ENCODE peak calls at places on chromosome 20, in ten cellular contexts. One of them, this sample, is unnamed.

GRCh38 chr20:400451-401275 is 7.4 kb upstream of the RBCK1 start:
- DNase-seq in cardiac fibroblast: no peak
- DNase-seq in dorsolateral prefrontal cortex: no peak
- DNase-seq in A673: no peak
- DNase-seq in tibial artery: no peak
- DNase-seq in foreskin fibroblast: peak; percentile 37
- DNase-seq in cardiac muscle cell: no peak
- DNase-seq in PC-3: no peak
- DNase-seq in mammary epithelial cell: peak; percentile 68
- DNase-seq in upper lobe of left lung: no peak
- DNase-seq in this sample: no peak

GRCh38 chr20:10511507-10512231 is 76.6 kb downstream of the SLX4IP start:
- DNase-seq in cardiac fibroblast: peak; percentile 96
- DNase-seq in dorsolateral prefrontal cortex: peak; percentile 65
- DNase-seq in A673: peak; percentile 92
- DNase-seq in tibial artery: peak; percentile 95
- DNase-seq in foreskin fibroblast: peak; percentile 99
- DNase-seq in cardiac muscle cell: peak; percentile 58
- DNase-seq in PC-3: peak; percentile 98
- DNase-seq in mammary epithelial cell: peak; percentile 98
- DNase-seq in upper lobe of left lung: no peak
- DNase-seq in this sample: peak; percentile 93

GRCh38 chr20:15637971-15638754 is 935.1 kb downstream of the KIF16B start:
- DNase-seq in cardiac fibroblast: no peak
- DNase-seq in dorsolateral prefrontal cortex: no peak
- DNase-seq in A673: no peak
- DNase-seq in tibial artery: no peak
- DNase-seq in foreskin fibroblast: no peak
- DNase-seq in cardiac muscle cell: peak; percentile 5
- DNase-seq in PC-3: peak; percentile 37
- DNase-seq in mammary epithelial cell: no peak
- DNase-seq in upper lobe of left lung: no peak
- DNase-seq in this sample: no peak

GRCh38 chr20:14518648-14519047 is 181.2 kb upstream of the FLRT3 start:
- DNase-seq in cardiac fibroblast: no peak
- DNase-seq in dorsolateral prefrontal cortex: no peak
- DNase-seq in A673: no peak
- DNase-seq in tibial artery: no peak
- DNase-seq in foreskin fibroblast: no peak
- DNase-seq in cardiac muscle cell: no peak
- DNase-seq in PC-3: no peak
- DNase-seq in mammary epithelial cell: no peak
- DNase-seq in upper lobe of left lung: no peak
- DNase-seq in this sample: no peak

GRCh38 chr20:46635514-46636091 is 15.7 kb downstream of the SLC13A3 start:
- DNase-seq in cardiac fibroblast: peak; percentile 6
- DNase-seq in dorsolateral prefrontal cortex: no peak
- DNase-seq in A673: no peak
- DNase-seq in tibial artery: no peak
- DNase-seq in foreskin fibroblast: no peak
- DNase-seq in cardiac muscle cell: no peak
- DNase-seq in PC-3: no peak
- DNase-seq in mammary epithelial cell: peak; percentile 15
- DNase-seq in upper lobe of left lung: no peak
- DNase-seq in this sample: no peak

GRCh38 chr20:61044499-61044898 is 207.6 kb upstream of the CDH4 start:
- DNase-seq in cardiac fibroblast: no peak
- DNase-seq in dorsolateral prefrontal cortex: no peak
- DNase-seq in A673: peak; percentile 8
- DNase-seq in tibial artery: peak; percentile 19
- DNase-seq in foreskin fibroblast: no peak
- DNase-seq in cardiac muscle cell: no peak
- DNase-seq in PC-3: no peak
- DNase-seq in mammary epithelial cell: no peak
- DNase-seq in upper lobe of left lung: no peak
- DNase-seq in this sample: no peak

GRCh38 chr20:53884859-53885654 is 185.3 kb downstream of the BCAS1 start:
- DNase-seq in cardiac fibroblast: no peak
- DNase-seq in dorsolateral prefrontal cortex: no peak
- DNase-seq in A673: no peak
- DNase-seq in tibial artery: no peak
- DNase-seq in foreskin fibroblast: no peak
- DNase-seq in cardiac muscle cell: no peak
- DNase-seq in PC-3: peak; percentile 92
- DNase-seq in mammary epithelial cell: no peak
- DNase-seq in upper lobe of left lung: no peak
- DNase-seq in this sample: no peak

GRCh38 chr20:36861625-36861874 is 14.4 kb upstream of the TLDC2 start:
- DNase-seq in cardiac fibroblast: no peak
- DNase-seq in dorsolateral prefrontal cortex: no peak
- DNase-seq in A673: no peak
- DNase-seq in tibial artery: peak; percentile 80
- DNase-seq in foreskin fibroblast: peak; percentile 48
- DNase-seq in cardiac muscle cell: no peak
- DNase-seq in PC-3: no peak
- DNase-seq in mammary epithelial cell: no peak
- DNase-seq in upper lobe of left lung: no peak
- DNase-seq in this sample: no peak

GRCh38 chr20:61539706-61540360 is 287.8 kb downstream of the CDH4 start:
- DNase-seq in cardiac fibroblast: no peak
- DNase-seq in dorsolateral prefrontal cortex: no peak
- DNase-seq in A673: no peak
- DNase-seq in tibial artery: no peak
- DNase-seq in foreskin fibroblast: no peak
- DNase-seq in cardiac muscle cell: no peak
- DNase-seq in PC-3: no peak
- DNase-seq in mammary epithelial cell: no peak
- DNase-seq in upper lobe of left lung: peak; percentile 40
- DNase-seq in this sample: no peak

GRCh38 chr20:49516916-49517315 is 34.4 kb upstream of the KCNB1 start:
- DNase-seq in cardiac fibroblast: no peak
- DNase-seq in dorsolateral prefrontal cortex: no peak
- DNase-seq in A673: no peak
- DNase-seq in tibial artery: no peak
- DNase-seq in foreskin fibroblast: no peak
- DNase-seq in cardiac muscle cell: no peak
- DNase-seq in PC-3: no peak
- DNase-seq in mammary epithelial cell: no peak
- DNase-seq in upper lobe of left lung: no peak
- DNase-seq in this sample: no peak

GRCh38 chr20:20452254-20452676 is 84.4 kb downstream of the INSM1 start:
- DNase-seq in cardiac fibroblast: peak; percentile 42
- DNase-seq in dorsolateral prefrontal cortex: peak; percentile 95
- DNase-seq in A673: peak; percentile 97
- DNase-seq in tibial artery: no peak
- DNase-seq in foreskin fibroblast: peak; percentile 87
- DNase-seq in cardiac muscle cell: peak; percentile 60
- DNase-seq in PC-3: peak; percentile 89
- DNase-seq in mammary epithelial cell: peak; percentile 64
- DNase-seq in upper lobe of left lung: peak; percentile 65
- DNase-seq in this sample: peak; percentile 81

DNA sequence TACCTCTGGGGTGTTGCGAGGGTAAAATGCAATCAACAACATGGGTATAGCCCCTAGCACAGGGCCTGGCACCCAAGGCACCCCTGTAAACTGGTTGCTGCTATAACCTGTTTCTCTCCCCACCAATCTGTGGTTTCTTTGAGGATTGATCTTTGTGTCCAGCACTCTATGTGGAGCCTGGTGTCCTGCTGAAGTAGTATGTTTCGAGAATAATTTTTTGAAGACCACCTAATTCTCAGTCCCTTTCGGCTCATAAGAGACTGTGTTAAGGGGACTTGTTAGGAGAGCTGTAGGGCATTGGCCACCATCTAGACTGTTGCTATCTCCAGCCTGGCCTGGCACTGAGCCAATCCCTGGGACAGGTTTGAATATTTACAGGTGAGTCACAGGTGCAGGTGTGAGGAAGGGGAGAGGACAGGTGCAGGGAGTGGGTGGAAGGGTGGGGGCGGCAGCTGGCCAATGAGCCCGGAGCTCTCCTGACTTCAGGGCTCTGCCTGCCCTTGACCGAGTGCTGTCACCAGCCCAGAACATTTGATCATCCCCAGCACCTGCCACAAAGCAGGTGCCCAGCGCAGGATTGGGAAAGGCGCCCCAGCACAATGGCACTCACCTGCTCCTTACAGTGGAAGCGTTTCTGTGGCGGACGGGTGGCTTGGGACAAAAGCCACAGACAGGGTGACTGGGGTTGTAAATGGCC is 8.1 kb upstream of the C20orf144 start:
- DNase-seq in cardiac fibroblast: no peak
- DNase-seq in dorsolateral prefrontal cortex: no peak
- DNase-seq in A673: no peak
- DNase-seq in tibial artery: peak; percentile 71
- DNase-seq in foreskin fibroblast: no peak
- DNase-seq in cardiac muscle cell: no peak
- DNase-seq in PC-3: peak; percentile 62
- DNase-seq in mammary epithelial cell: peak; percentile 34
- DNase-seq in upper lobe of left lung: no peak
- DNase-seq in this sample: no peak
- H3K4me3 ChIP-seq in cardiac fibroblast: no peak overlapping the region
- H3K4me3 ChIP-seq in dorsolateral prefrontal cortex: no peak overlapping the region
- H3K4me3 ChIP-seq in A673: no peak overlapping the region
- H3K4me3 ChIP-seq in tibial artery: no peak overlapping the region
- H3K4me3 ChIP-seq in foreskin fibroblast: no peak overlapping the region
- H3K4me3 ChIP-seq in cardiac muscle cell: no peak overlapping the region
- H3K4me3 ChIP-seq in PC-3: no peak overlapping the region
- H3K4me3 ChIP-seq in mammary epithelial cell: no peak overlapping the region
- H3K4me3 ChIP-seq in upper lobe of left lung: no peak overlapping the region
- H3K4me3 ChIP-seq in this sample: no peak overlapping the region

DNA sequence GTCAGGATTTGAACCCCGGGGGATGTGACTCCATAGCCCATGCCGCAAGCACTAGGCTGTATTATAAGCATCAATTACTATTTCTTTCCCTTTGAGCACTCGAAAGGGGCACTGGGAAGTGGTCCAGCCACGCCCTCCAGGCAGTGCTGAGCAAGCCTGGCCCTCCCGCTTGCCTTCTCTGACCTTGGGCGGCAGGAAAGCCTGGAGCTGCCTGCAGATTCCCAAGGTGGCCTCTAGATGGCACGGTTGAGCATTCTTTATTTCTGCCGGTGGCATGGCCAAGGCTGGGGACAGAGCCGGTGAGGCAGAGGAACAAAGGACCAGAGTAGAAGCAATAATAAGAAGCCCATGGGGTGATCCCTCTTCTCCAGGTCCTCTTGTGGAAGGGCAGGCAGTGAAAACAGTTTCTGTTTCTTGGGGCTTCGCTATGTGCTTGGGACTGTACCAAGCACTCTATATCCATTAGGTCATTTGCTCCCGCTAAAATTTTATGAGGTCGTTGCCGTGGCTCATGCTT is 32.0 kb downstream of the ARHGAP40 start:
- DNase-seq in cardiac fibroblast: peak; percentile 50
- DNase-seq in dorsolateral prefrontal cortex: peak; percentile 53
- DNase-seq in A673: peak; percentile 74
- DNase-seq in tibial artery: no peak
- DNase-seq in foreskin fibroblast: peak; percentile 67
- DNase-seq in cardiac muscle cell: peak; percentile 67
- DNase-seq in PC-3: peak; percentile 76
- DNase-seq in mammary epithelial cell: peak; percentile 30
- DNase-seq in upper lobe of left lung: no peak
- DNase-seq in this sample: peak; percentile 67
- TF ChIP-seq CTCF in cardiac fibroblast: peak; percentile 95
- TF ChIP-seq CTCF in dorsolateral prefrontal cortex: peak; percentile 80
- TF ChIP-seq CTCF in A673: peak; percentile 90
- TF ChIP-seq CTCF in tibial artery: peak; percentile 79
- TF ChIP-seq CTCF in foreskin fibroblast: peak; percentile 91
- TF ChIP-seq CTCF in cardiac muscle cell: peak; percentile 93
- TF ChIP-seq CTCF in PC-3: peak; percentile 89
- TF ChIP-seq CTCF in mammary epithelial cell: peak; percentile 97
- TF ChIP-seq CTCF in upper lobe of left lung: peak; percentile 71
- TF ChIP-seq CTCF in this sample: peak; percentile 94

GRCh38 chr20:63295422-63295821 is 2.4 kb downstream of the COL20A1 start:
- DNase-seq in cardiac fibroblast: no peak
- DNase-seq in dorsolateral prefrontal cortex: no peak
- DNase-seq in A673: no peak
- DNase-seq in tibial artery: no peak
- DNase-seq in foreskin fibroblast: no peak
- DNase-seq in cardiac muscle cell: no peak
- DNase-seq in PC-3: no peak
- DNase-seq in mammary epithelial cell: no peak
- DNase-seq in upper lobe of left lung: peak; percentile 57
- DNase-seq in this sample: no peak

GRCh38 chr20:63294536-63294900 is 1.5 kb downstream of the COL20A1 start:
- DNase-seq in cardiac fibroblast: no peak
- DNase-seq in dorsolateral prefrontal cortex: no peak
- DNase-seq in A673: no peak
- DNase-seq in tibial artery: no peak
- DNase-seq in foreskin fibroblast: no peak
- DNase-seq in cardiac muscle cell: no peak
- DNase-seq in PC-3: no peak
- DNase-seq in mammary epithelial cell: no peak
- DNase-seq in upper lobe of left lung: peak; percentile 74
- DNase-seq in this sample: no peak

GRCh38 chr20:63293866-63294535 is 1.0 kb downstream of the COL20A1 start:
- DNase-seq in cardiac fibroblast: no peak
- DNase-seq in dorsolateral prefrontal cortex: no peak
- DNase-seq in A673: peak; percentile 32
- DNase-seq in tibial artery: no peak
- DNase-seq in foreskin fibroblast: no peak
- DNase-seq in cardiac muscle cell: no peak
- DNase-seq in PC-3: no peak
- DNase-seq in mammary epithelial cell: no peak
- DNase-seq in upper lobe of left lung: no peak
- DNase-seq in this sample: no peak

GRCh38 chr20:63295846-63296245 is 2.9 kb downstream of the COL20A1 start:
- DNase-seq in cardiac fibroblast: no peak
- DNase-seq in dorsolateral prefrontal cortex: no peak
- DNase-seq in A673: no peak
- DNase-seq in tibial artery: no peak
- DNase-seq in foreskin fibroblast: no peak
- DNase-seq in cardiac muscle cell: no peak
- DNase-seq in PC-3: no peak
- DNase-seq in mammary epithelial cell: no peak
- DNase-seq in upper lobe of left lung: peak; percentile 76
- DNase-seq in this sample: no peak

DNA sequence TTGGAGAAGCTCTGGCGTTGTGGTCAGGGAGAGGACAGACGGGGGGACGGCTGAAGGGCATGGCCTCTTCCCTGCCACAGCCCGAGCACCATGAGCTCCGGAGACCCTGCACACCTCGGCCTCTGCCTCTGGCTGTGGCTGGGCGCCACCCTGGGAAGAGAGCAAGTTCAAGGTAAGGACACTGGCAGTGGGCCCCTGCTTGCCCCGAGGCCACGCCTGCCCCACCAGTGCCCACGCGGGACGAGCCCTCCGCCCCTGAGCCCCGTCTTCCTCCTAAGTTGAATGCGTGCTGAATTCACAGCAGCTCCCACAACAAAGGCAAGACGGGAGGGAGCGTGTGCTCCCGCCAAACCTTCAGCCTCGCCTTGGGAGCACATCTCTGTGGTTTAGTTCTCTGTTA is 2.0 kb downstream of the COL20A1 start:
- DNase-seq in cardiac fibroblast: no peak
- DNase-seq in dorsolateral prefrontal cortex: no peak
- DNase-seq in A673: no peak
- DNase-seq in tibial artery: no peak
- DNase-seq in foreskin fibroblast: no peak
- DNase-seq in cardiac muscle cell: no peak
- DNase-seq in PC-3: no peak
- DNase-seq in mammary epithelial cell: no peak
- DNase-seq in upper lobe of left lung: peak; percentile 74
- DNase-seq in this sample: no peak
- H3K4me3 ChIP-seq in cardiac fibroblast: no peak overlapping the region
- H3K4me3 ChIP-seq in dorsolateral prefrontal cortex: no peak overlapping the region
- H3K4me3 ChIP-seq in A673: no peak overlapping the region
- H3K4me3 ChIP-seq in tibial artery: no peak overlapping the region
- H3K4me3 ChIP-seq in foreskin fibroblast: no peak overlapping the region
- H3K4me3 ChIP-seq in cardiac muscle cell: no peak overlapping the region
- H3K4me3 ChIP-seq in PC-3: no peak overlapping the region
- H3K4me3 ChIP-seq in mammary epithelial cell: no peak overlapping the region
- H3K4me3 ChIP-seq in upper lobe of left lung: no peak overlapping the region
- H3K4me3 ChIP-seq in this sample: no peak overlapping the region

GRCh38 chr20:51042657-51043247 is 19.8 kb upstream of the KCNG1 start:
- DNase-seq in cardiac fibroblast: no peak
- DNase-seq in dorsolateral prefrontal cortex: no peak
- DNase-seq in A673: no peak
- DNase-seq in tibial artery: no peak
- DNase-seq in foreskin fibroblast: no peak
- DNase-seq in cardiac muscle cell: no peak
- DNase-seq in PC-3: peak; percentile 35
- DNase-seq in mammary epithelial cell: no peak
- DNase-seq in upper lobe of left lung: no peak
- DNase-seq in this sample: no peak
- TF ChIP-seq CTCF in cardiac fibroblast: peak; percentile 14
- TF ChIP-seq CTCF in dorsolateral prefrontal cortex: no peak
- TF ChIP-seq CTCF in A673: peak; percentile 32
- TF ChIP-seq CTCF in tibial artery: no peak
- TF ChIP-seq CTCF in foreskin fibroblast: peak; percentile 2
- TF ChIP-seq CTCF in cardiac muscle cell: peak; percentile 31
- TF ChIP-seq CTCF in PC-3: peak; percentile 50
- TF ChIP-seq CTCF in mammary epithelial cell: no peak
- TF ChIP-seq CTCF in upper lobe of left lung: no peak
- TF ChIP-seq CTCF in this sample: peak; percentile 6

This sample was measured in GM12865.